ENCODE peak calls at places on chromosomes 11 and 22, in ten cellular contexts. T is cardiac muscle cell; V is NCI-H1436; U is NCI-H1092; K is NCI-H69; W is HuH-7.5; C is A172; Y is stimulated activated CD4-positive, alpha-beta T cell treated with anti-CD3 and anti-CD28 coated beads, TNF-alpha, amount 100 ng/mL, for 4 hours; G is Calu3; X is NCI-H2171. B is an unnamed sample.

GRCh38 chr11:79466411-79466810 is 25.6 kb upstream of the TENM4 start:
- DNase-seq in X (no peak), V (no peak), C (peak), W (no peak), U (no peak), T (peak), G (no peak), Y (no peak), K (no peak), B (no peak)

GRCh38 chr11:107563702-107564101 is 1.8 kb downstream of the ALKBH8 start:
- DNase-seq in W (no peak), Y (no peak), G (peak), K (peak), V (peak), X (no peak), T (peak), C (peak), U (peak), B (peak)

GRCh38 chr11:128726464-128727139 is 32.7 kb downstream of the FLI1 start:
- DNase-seq in T (no peak), W (no peak), Y (no peak), G (no peak), X (no peak), C (no peak), V (no peak), U (no peak), K (no peak), B (no peak)

GRCh38 chr22:33577862-33578411 is 342.3 kb downstream of the LARGE1 start:
- DNase-seq in K (no peak), T (no peak), C (no peak), W (peak), U (no peak), X (no peak), G (peak), Y (no peak), V (no peak), B (no peak)

GRCh38 chr11:111429066-111429506 is 50.0 kb upstream of the POU2AF1 start:
- DNase-seq in C (peak), T (peak), V (no peak), U (peak), Y (peak), W (peak), G (peak), K (peak), X (no peak), B (peak)

GRCh38 chr22:43511276-43511910 is 99.6 kb downstream of the MPPED1 start:
- DNase-seq in W (no peak), U (no peak), G (no peak), Y (no peak), C (no peak), K (no peak), X (no peak), V (no peak), T (no peak), B (no peak)

GRCh38 chr11:68303083-68303482 is 9.3 kb upstream of the LRP5 start:
- DNase-seq in T (no peak), C (no peak), X (no peak), Y (no peak), W (no peak), K (no peak), U (no peak), G (no peak), V (no peak), B (no peak)

GRCh38 chr22:45284705-45285305 is at the start of gene UPK3A:
- DNase-seq in W (no peak), G (peak), X (no peak), T (peak), K (peak), V (peak), U (no peak), C (no peak), Y (peak), B (peak)

GRCh38 chr11:68579455-68579854 is 104.9 kb upstream of the GAL start:
- DNase-seq in Y (no peak), X (no peak), G (no peak), T (no peak), C (no peak), U (no peak), W (no peak), V (no peak), K (no peak), B (no peak)

GRCh38 chr11:67639438-67639859 is at the start of gene TBX10:
- DNase-seq in V (no peak), G (no peak), T (no peak), K (no peak), X (no peak), C (no peak), W (no peak), Y (no peak), U (no peak), B (no peak)

GRCh38 chr22:46102752-46103151 is 47.6 kb upstream of the PPARA start:
- DNase-seq in X (no peak), K (peak), Y (no peak), U (no peak), T (no peak), V (no peak), C (no peak), G (no peak), W (no peak), B (no peak)

GRCh38 chr22:20422965-20423635 is 14.5 kb downstream of the SCARF2 start:
- DNase-seq in K (no peak), U (no peak), C (no peak), V (no peak), G (no peak), T (no peak), W (no peak), X (no peak), Y (no peak), B (peak)

GRCh38 chr11:115515647-115516046 is 11.4 kb upstream of the CADM1 start:
- DNase-seq in X (no peak), G (no peak), K (peak), C (no peak), T (no peak), Y (no peak), U (no peak), V (no peak), W (no peak), B (no peak)

GRCh38 chr11:114257621-114258558 is 38.3 kb upstream of the NNMT start:
- DNase-seq in K (peak), V (no peak), U (no peak), G (no peak), T (peak), W (peak), C (no peak), Y (no peak), X (no peak), B (peak)

GRCh38 chr11:27698872-27699241 is 1.4 kb downstream of the BDNF start:
- DNase-seq in V (peak), K (peak), T (peak), U (peak), W (peak), G (peak), X (peak), C (peak), Y (peak), B (peak)

GRCh38 chr22:45584121-45584570 is 81.5 kb downstream of the FBLN1 start:
- DNase-seq in G (no peak), Y (no peak), K (no peak), V (no peak), U (no peak), W (no peak), T (no peak), X (no peak), C (no peak), B (no peak)

GRCh38 chr11:125081098-125081798 is 18.1 kb downstream of the SLC37A2 start:
- DNase-seq in U (no peak), X (no peak), K (no peak), T (no peak), V (no peak), W (no peak), Y (no peak), C (no peak), G (no peak), B (no peak)

GRCh38 chr22:26322179-26322905 is 106.7 kb upstream of the ASPHD2 start:
- DNase-seq in V (no peak), Y (no peak), T (peak), G (no peak), X (no peak), U (no peak), C (peak), K (peak), W (no peak), B (no peak)

GRCh38 chr11:2944953-2945756 is 15.9 kb upstream of the PHLDA2 start:
- DNase-seq in X (no peak), Y (peak), G (no peak), K (no peak), U (no peak), C (peak), W (no peak), V (no peak), T (peak), B (peak)

GRCh38 chr11:134640971-134641968 is 229.2 kb upstream of the B3GAT1 start:
- DNase-seq in W (no peak), C (no peak), T (no peak), K (no peak), U (no peak), V (no peak), G (no peak), X (no peak), Y (no peak), B (no peak)

GRCh38 chr11:8871283-8871775 is 39.7 kb upstream of the AKIP1 start:
- DNase-seq in T (peak), G (peak), U (peak), W (peak), Y (no peak), C (peak), V (no peak), K (peak), X (peak), B (peak)

GRCh38 chr11:2515401-2516275 is 70.8 kb downstream of the KCNQ1 start:
- DNase-seq in K (no peak), V (no peak), W (peak), T (no peak), U (no peak), G (no peak), C (no peak), X (no peak), Y (no peak), B (peak)

GRCh38 chr22:20514658-20515406 is 7.4 kb downstream of the MED15 start:
- DNase-seq in X (no peak), T (peak), W (no peak), C (peak), Y (no peak), U (no peak), G (no peak), V (no peak), K (no peak), B (no peak)

GRCh38 chr11:130817608-130817944 is 98.7 kb downstream of the SNX19 start:
- DNase-seq in U (no peak), X (no peak), G (no peak), W (no peak), C (no peak), T (peak), Y (no peak), K (no peak), V (no peak), B (no peak)

B was measured in heart left ventricle.